ENCODE peak calls at places on chromosomes 7 and 10, in six cellular contexts. One of them, this sample, is unnamed.

GRCh38 chr10:51706225-51706624 is 6.8 kb upstream of the CSTF2T start:
- DNase-seq in Caco-2: no peak
- DNase-seq in NB4: no peak
- DNase-seq in PC-9: no peak
- DNase-seq in heart right ventricle: peak
- DNase-seq in GM23338: no peak
- DNase-seq in this sample: no peak

GRCh38 chr7:77383333-77383740 is 32.8 kb downstream of the GSAP start:
- DNase-seq in PC-9: no peak
- DNase-seq in GM23338: no peak
- DNase-seq in Caco-2: no peak
- DNase-seq in NB4: no peak
- DNase-seq in heart right ventricle: no peak
- DNase-seq in this sample: no peak

GRCh38 chr10:44386546-44387052 is 1.7 kb upstream of the CXCL12 start:
- DNase-seq in Caco-2: peak
- DNase-seq in PC-9: no peak
- DNase-seq in GM23338: peak
- DNase-seq in NB4: peak
- DNase-seq in heart right ventricle: peak
- DNase-seq in this sample: peak

GRCh38 chr7:17421941-17422340 is 123.5 kb downstream of the AHR start:
- DNase-seq in NB4: no peak
- DNase-seq in heart right ventricle: no peak
- DNase-seq in Caco-2: no peak
- DNase-seq in PC-9: no peak
- DNase-seq in GM23338: no peak
- DNase-seq in this sample: peak

GRCh38 chr10:71774916-71775702 is 1.8 kb upstream of the VSIR start:
- DNase-seq in Caco-2: no peak
- DNase-seq in PC-9: no peak
- DNase-seq in heart right ventricle: peak
- DNase-seq in GM23338: no peak
- DNase-seq in NB4: peak
- DNase-seq in this sample: no peak

GRCh38 chr7:127844707-127845331 is 186.4 kb downstream of the LRRC4 start:
- DNase-seq in Caco-2: no peak
- DNase-seq in NB4: no peak
- DNase-seq in heart right ventricle: peak
- DNase-seq in GM23338: no peak
- DNase-seq in PC-9: no peak
- DNase-seq in this sample: peak

GRCh38 chr7:142440219-142441073 is 182.6 kb upstream of the PRSS58 start:
- DNase-seq in Caco-2: no peak
- DNase-seq in heart right ventricle: no peak
- DNase-seq in NB4: no peak
- DNase-seq in GM23338: no peak
- DNase-seq in PC-9: peak
- DNase-seq in this sample: no peak

GRCh38 chr10:130512936-130513335 is 376.7 kb downstream of the GLRX3 start:
- DNase-seq in PC-9: no peak
- DNase-seq in GM23338: no peak
- DNase-seq in NB4: no peak
- DNase-seq in heart right ventricle: no peak
- DNase-seq in Caco-2: no peak
- DNase-seq in this sample: no peak

GRCh38 chr7:128343554-128344430 is at the start of gene RBM28:
- DNase-seq in GM23338: peak
- DNase-seq in PC-9: peak
- DNase-seq in Caco-2: peak
- DNase-seq in NB4: peak
- DNase-seq in heart right ventricle: peak
- DNase-seq in this sample: peak

GRCh38 chr7:34838329-34838728 is 180.3 kb downstream of the NPSR1 start:
- DNase-seq in GM23338: no peak
- DNase-seq in Caco-2: no peak
- DNase-seq in NB4: no peak
- DNase-seq in heart right ventricle: no peak
- DNase-seq in PC-9: no peak
- DNase-seq in this sample: no peak

GRCh38 chr7:46492460-46492859 is 571.4 kb upstream of the IGFBP3 start:
- DNase-seq in GM23338: no peak
- DNase-seq in heart right ventricle: no peak
- DNase-seq in Caco-2: no peak
- DNase-seq in PC-9: peak
- DNase-seq in NB4: no peak
- DNase-seq in this sample: peak

GRCh38 chr10:15333909-15334649 is 37.0 kb downstream of the FAM171A1 start:
- DNase-seq in GM23338: peak
- DNase-seq in heart right ventricle: no peak
- DNase-seq in NB4: no peak
- DNase-seq in PC-9: no peak
- DNase-seq in Caco-2: no peak
- DNase-seq in this sample: no peak

GRCh38 chr7:83947260-83947659 is 247.3 kb downstream of the SEMA3A start:
- DNase-seq in GM23338: peak
- DNase-seq in heart right ventricle: no peak
- DNase-seq in Caco-2: peak
- DNase-seq in PC-9: no peak
- DNase-seq in NB4: peak
- DNase-seq in this sample: no peak

GRCh38 chr7:28358423-28358868 is 53.9 kb upstream of the CREB5 start:
- DNase-seq in heart right ventricle: no peak
- DNase-seq in GM23338: peak
- DNase-seq in Caco-2: no peak
- DNase-seq in NB4: no peak
- DNase-seq in PC-9: peak
- DNase-seq in this sample: no peak

GRCh38 chr7:149459540-149460433 is 1.1 kb downstream of the ZNF777 start:
- DNase-seq in Caco-2: no peak
- DNase-seq in NB4: peak
- DNase-seq in heart right ventricle: no peak
- DNase-seq in GM23338: peak
- DNase-seq in PC-9: no peak
- DNase-seq in this sample: no peak

GRCh38 chr7:111529507-111530355 is 32.6 kb downstream of the IMMP2L start:
- DNase-seq in GM23338: no peak
- DNase-seq in heart right ventricle: no peak
- DNase-seq in Caco-2: no peak
- DNase-seq in NB4: no peak
- DNase-seq in PC-9: no peak
- DNase-seq in this sample: peak

GRCh38 chr10:63866747-63867140 is 345.5 kb downstream of the REEP3 start:
- DNase-seq in heart right ventricle: no peak
- DNase-seq in Caco-2: no peak
- DNase-seq in NB4: peak
- DNase-seq in PC-9: no peak
- DNase-seq in GM23338: peak
- DNase-seq in this sample: no peak
- TF ChIP-seq CTCF in heart right ventricle: peak
- TF ChIP-seq CTCF in Caco-2: peak
- TF ChIP-seq CTCF in NB4: peak
- TF ChIP-seq CTCF in PC-9: peak
- TF ChIP-seq CTCF in GM23338: no peak
- TF ChIP-seq CTCF in this sample: peak

GRCh38 chr10:34121125-34121973 is 693.7 kb downstream of the PARD3 start:
- DNase-seq in PC-9: no peak
- DNase-seq in NB4: peak
- DNase-seq in GM23338: no peak
- DNase-seq in Caco-2: no peak
- DNase-seq in heart right ventricle: no peak
- DNase-seq in this sample: no peak
- H3K4me3 ChIP-seq in PC-9: no peak
- H3K4me3 ChIP-seq in NB4: no peak
- H3K4me3 ChIP-seq in GM23338: no peak
- H3K4me3 ChIP-seq in Caco-2: no peak
- H3K4me3 ChIP-seq in heart right ventricle: no peak
- H3K4me3 ChIP-seq in this sample: no peak

GRCh38 chr7:138248609-138249008 is 172.3 kb downstream of the AKR1D1 start:
- DNase-seq in GM23338: no peak
- DNase-seq in NB4: no peak
- DNase-seq in Caco-2: no peak
- DNase-seq in PC-9: no peak
- DNase-seq in heart right ventricle: no peak
- DNase-seq in this sample: no peak
- TF ChIP-seq CTCF in GM23338: no peak
- TF ChIP-seq CTCF in NB4: no peak
- TF ChIP-seq CTCF in Caco-2: no peak
- TF ChIP-seq CTCF in PC-9: no peak
- TF ChIP-seq CTCF in heart right ventricle: no peak
- TF ChIP-seq CTCF in this sample: no peak

GRCh38 chr7:94906035-94906796 is 1.2 kb upstream of the PPP1R9A start:
- DNase-seq in NB4: no peak
- DNase-seq in GM23338: no peak
- DNase-seq in PC-9: no peak
- DNase-seq in Caco-2: no peak
- DNase-seq in heart right ventricle: no peak
- DNase-seq in this sample: no peak

GRCh38 chr7:94909023-94909466 is 1.7 kb downstream of the PPP1R9A start:
- DNase-seq in heart right ventricle: no peak
- DNase-seq in Caco-2: no peak
- DNase-seq in NB4: no peak
- DNase-seq in PC-9: no peak
- DNase-seq in GM23338: no peak
- DNase-seq in this sample: no peak

GRCh38 chr7:94907026-94907419 is 371 bp upstream of the PPP1R9A start:
- DNase-seq in Caco-2: no peak
- DNase-seq in heart right ventricle: no peak
- DNase-seq in NB4: no peak
- DNase-seq in GM23338: peak
- DNase-seq in PC-9: no peak
- DNase-seq in this sample: no peak

GRCh38 chr7:94907420-94908203 is at the start of gene PPP1R9A:
- DNase-seq in NB4: no peak
- DNase-seq in PC-9: no peak
- DNase-seq in Caco-2: peak
- DNase-seq in GM23338: peak
- DNase-seq in heart right ventricle: peak
- DNase-seq in this sample: no peak

DNA sequence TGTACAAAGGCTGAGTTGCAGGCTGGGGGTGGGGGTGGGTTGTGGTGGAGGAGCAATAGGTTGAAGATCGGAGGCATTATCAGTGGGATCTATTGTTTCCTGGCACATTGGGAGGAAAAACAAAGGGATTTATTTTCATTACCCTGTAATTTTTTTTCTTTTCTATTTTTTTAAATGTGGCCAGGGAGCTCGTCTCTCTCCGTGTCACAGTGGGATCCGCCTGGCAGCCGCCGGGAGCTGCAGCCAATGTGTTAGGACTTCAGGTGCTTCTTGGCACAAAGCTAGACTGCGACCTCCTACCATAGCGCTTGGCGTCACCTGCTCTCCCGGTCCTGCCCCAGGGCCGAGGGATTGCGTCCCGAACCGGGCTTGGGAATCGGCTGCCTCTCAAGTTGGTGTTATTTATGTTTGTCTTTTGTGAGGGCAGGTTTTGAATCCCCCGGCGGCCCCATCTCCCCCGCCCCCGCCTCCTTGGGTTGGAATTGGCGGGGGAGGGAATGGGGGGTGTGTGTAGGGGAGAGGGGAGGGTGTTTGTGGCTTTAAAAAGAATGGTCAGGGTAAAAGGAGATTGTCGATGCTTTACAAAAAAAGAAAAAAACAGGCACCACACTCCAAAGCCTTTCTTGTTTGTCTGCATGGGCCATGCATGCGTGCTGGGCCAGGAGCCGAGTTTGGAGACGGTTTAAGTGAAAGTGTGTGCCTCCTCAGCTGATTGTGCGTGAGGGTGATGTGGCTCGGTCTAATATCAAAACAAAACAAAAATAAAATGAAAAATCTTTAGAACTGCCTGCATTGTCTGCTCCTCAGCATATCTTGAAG is 1.0 kb downstream of the PPP1R9A start:
- DNase-seq in PC-9: peak
- DNase-seq in NB4: no peak
- DNase-seq in GM23338: peak
- DNase-seq in heart right ventricle: peak
- DNase-seq in Caco-2: peak
- DNase-seq in this sample: no peak
- H3K4me3 ChIP-seq in PC-9: peak
- H3K4me3 ChIP-seq in NB4: no peak
- H3K4me3 ChIP-seq in GM23338: peak
- H3K4me3 ChIP-seq in heart right ventricle: peak
- H3K4me3 ChIP-seq in Caco-2: peak
- H3K4me3 ChIP-seq in this sample: peak

DNA sequence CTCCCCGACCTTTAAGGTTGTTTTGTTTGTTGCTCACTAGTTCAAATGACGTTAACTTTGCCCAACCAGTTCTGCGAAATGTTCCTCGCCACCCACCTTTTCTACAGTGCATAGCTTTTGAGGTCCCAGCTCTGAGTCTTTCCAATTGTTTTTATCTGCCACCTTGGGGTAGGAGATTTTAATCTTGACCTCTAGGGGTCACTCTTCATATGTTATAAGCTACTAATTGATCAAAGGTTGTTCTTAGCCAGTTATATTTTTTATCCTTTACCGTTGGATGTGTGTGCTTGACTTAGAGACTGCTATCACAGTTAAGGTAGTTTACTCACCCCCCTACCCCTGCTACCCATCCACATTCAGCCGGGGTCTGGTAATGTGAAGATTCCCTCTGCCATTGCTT is 372.4 kb downstream of the SUGCT start:
- DNase-seq in Caco-2: no peak
- DNase-seq in NB4: peak
- DNase-seq in heart right ventricle: no peak
- DNase-seq in GM23338: peak
- DNase-seq in PC-9: no peak
- DNase-seq in this sample: peak
- TF ChIP-seq CTCF in Caco-2: no peak
- TF ChIP-seq CTCF in NB4: no peak
- TF ChIP-seq CTCF in heart right ventricle: peak
- TF ChIP-seq CTCF in GM23338: peak
- TF ChIP-seq CTCF in PC-9: peak
- TF ChIP-seq CTCF in this sample: peak

GRCh38 chr7:144731661-144732060 is 104.2 kb downstream of the TPK1 start:
- DNase-seq in GM23338: no peak
- DNase-seq in heart right ventricle: no peak
- DNase-seq in Caco-2: no peak
- DNase-seq in PC-9: no peak
- DNase-seq in NB4: no peak
- DNase-seq in this sample: no peak
- H3K4me3 ChIP-seq in GM23338: no peak
- H3K4me3 ChIP-seq in heart right ventricle: no peak
- H3K4me3 ChIP-seq in Caco-2: no peak
- H3K4me3 ChIP-seq in PC-9: no peak
- H3K4me3 ChIP-seq in NB4: no peak
- H3K4me3 ChIP-seq in this sample: no peak

GRCh38 chr7:107503667-107504066 is 33.8 kb downstream of the GPR22 start:
- DNase-seq in Caco-2: no peak
- DNase-seq in NB4: no peak
- DNase-seq in GM23338: no peak
- DNase-seq in heart right ventricle: no peak
- DNase-seq in PC-9: no peak
- DNase-seq in this sample: no peak

GRCh38 chr7:107502154-107502553 is 32.3 kb downstream of the GPR22 start:
- DNase-seq in Caco-2: no peak
- DNase-seq in GM23338: no peak
- DNase-seq in NB4: no peak
- DNase-seq in heart right ventricle: no peak
- DNase-seq in PC-9: no peak
- DNase-seq in this sample: no peak

GRCh38 chr7:107505362-107505761 is 35.5 kb downstream of the GPR22 start:
- DNase-seq in heart right ventricle: no peak
- DNase-seq in GM23338: no peak
- DNase-seq in PC-9: no peak
- DNase-seq in Caco-2: no peak
- DNase-seq in NB4: no peak
- DNase-seq in this sample: no peak

GRCh38 chr7:107502797-107503196 is 32.9 kb downstream of the GPR22 start:
- DNase-seq in PC-9: no peak
- DNase-seq in Caco-2: no peak
- DNase-seq in NB4: no peak
- DNase-seq in GM23338: no peak
- DNase-seq in heart right ventricle: no peak
- DNase-seq in this sample: no peak

GRCh38 chr7:107501593-107501992 is 31.7 kb downstream of the GPR22 start:
- DNase-seq in heart right ventricle: no peak
- DNase-seq in GM23338: peak
- DNase-seq in PC-9: no peak
- DNase-seq in Caco-2: no peak
- DNase-seq in NB4: peak
- DNase-seq in this sample: no peak
- TF ChIP-seq CTCF in heart right ventricle: peak
- TF ChIP-seq CTCF in GM23338: peak
- TF ChIP-seq CTCF in PC-9: peak
- TF ChIP-seq CTCF in Caco-2: peak
- TF ChIP-seq CTCF in NB4: peak
- TF ChIP-seq CTCF in this sample: peak

This sample was measured in LNCaP clone FGC.